ENCODE peak calls at places on chromosomes 5 and 9, in six cellular contexts. B, Y, Z, K, W and Q are unnamed samples.

GRCh38 chr5:669111-669841 is 23.9 kb downstream of the TPPP start:
- DNase-seq in B (no peak), Y (peak; percentile 26), Z (peak; percentile 50), K (peak; percentile 81), W (peak; percentile 46), Q (no peak)

GRCh38 chr5:149378241-149378805 is 769 bp downstream of the IL17B start:
- DNase-seq in B (no peak), Y (no peak), Z (no peak), K (no peak), W (no peak), Q (no peak)

GRCh38 chr9:34612788-34613390 is 992 bp upstream of the RPP25L start:
- DNase-seq in B (peak; percentile 80), Y (peak; percentile 55), Z (peak; percentile 73), K (peak; percentile 83), W (no peak), Q (peak; percentile 82)

GRCh38 chr9:86924206-86924605 is 23.1 kb downstream of the GAS1 start:
- DNase-seq in B (no peak), Y (no peak), Z (no peak), K (no peak), W (no peak), Q (no peak)

GRCh38 chr5:84373506-84373905 is 11.2 kb downstream of the EDIL3 start:
- DNase-seq in B (no peak), Y (no peak), Z (no peak), K (no peak), W (no peak), Q (no peak)

GRCh38 chr9:120878188-120879130 is 1.5 kb upstream of the PHF19 start:
- DNase-seq in B (peak; percentile 32), Y (no peak), Z (peak; percentile 46), K (no peak), W (no peak), Q (no peak)

GRCh38 chr5:142280066-142281011 is 44.5 kb downstream of the SPRY4 start:
- DNase-seq in B (no peak), Y (no peak), Z (no peak), K (peak; percentile 84), W (peak; percentile 67), Q (no peak)

GRCh38 chr5:6734243-6734695 is 21.0 kb downstream of the TENT4A start:
- DNase-seq in B (no peak), Y (no peak), Z (no peak), K (no peak), W (no peak), Q (no peak)

GRCh38 chr5:141488591-141489478 is at the start of gene PCDHGC5:
- DNase-seq in B (no peak), Y (no peak), Z (no peak), K (peak; percentile 29), W (no peak), Q (no peak)

GRCh38 chr9:20552874-20553624 is 69.2 kb downstream of the MLLT3 start:
- DNase-seq in B (no peak), Y (peak; percentile 1), Z (no peak), K (no peak), W (no peak), Q (no peak)